ENCODE peak calls at places on chromosomes 4 and X, in eight cellular contexts. F is CD8-positive, alpha-beta T cell; Y is stimulated activated CD4-positive, alpha-beta T cell treated with anti-CD3 and anti-CD28 coated beads, TNF-alpha, amount 100 ng/mL, for 1 hour; C is T-helper 2 cell treated with Interferon-gamma antibody and Interleukin-4, amounts not matched to agents 5 μg/mL and 100 μg/mL, for 36 hours; Z is naive thymus-derived CD8-positive, alpha-beta T cell; T is naive B cell; D is AG10803; X is activated CD4-positive, alpha-beta T cell treated with anti-CD3 and anti-CD28 coated beads, Interleukin-2, amount 50 U/mL, for 24 hours. P is an unnamed sample.

GRCh38 chr4:6208416-6208815 is 8.1 kb upstream of the JAKMIP1 start:
- DNase-seq in Y (no peak), F (no peak), T (no peak), D (no peak), X (no peak), Z (no peak), C (no peak), P (no peak)

GRCh38 chrX:14095702-14096101 is 66.0 kb upstream of the GEMIN8 start:
- DNase-seq in X (no peak), C (peak), Y (no peak), Z (peak), T (peak), F (peak), D (peak), P (no peak)

GRCh38 chr4:147407261-147408045 is 73.4 kb upstream of the EDNRA start:
- DNase-seq in Z (no peak), X (no peak), F (no peak), C (no peak), Y (no peak), T (no peak), D (no peak), P (no peak)

GRCh38 chr4:41887322-41887721 is 47.9 kb upstream of the TMEM33 start:
- DNase-seq in T (no peak), C (no peak), D (no peak), Y (no peak), Z (no peak), X (no peak), F (no peak), P (no peak)

GRCh38 chrX:40104649-40105015 is 6.9 kb upstream of the BCOR start:
- DNase-seq in Z (no peak), Y (no peak), F (no peak), X (no peak), T (peak), C (peak), D (peak), P (no peak)

GRCh38 chr4:109303141-109303499 is 662 bp upstream of the COL25A1 start:
- DNase-seq in F (no peak), X (no peak), D (no peak), T (no peak), C (no peak), Z (no peak), Y (no peak), P (no peak)

GRCh38 chr4:139783761-139784484 is 118.3 kb downstream of the MGST2 start:
- DNase-seq in Y (no peak), F (no peak), D (no peak), C (no peak), T (no peak), Z (no peak), X (no peak), P (no peak)

GRCh38 chr4:13348216-13348615 is 135.9 kb downstream of the RAB28 start:
- DNase-seq in D (no peak), Z (no peak), C (no peak), T (no peak), Y (no peak), X (no peak), F (no peak), P (no peak)

GRCh38 chrX:121254336-121254735 is 206.9 kb downstream of the GLUD2 start:
- DNase-seq in T (no peak), Y (no peak), X (no peak), D (no peak), C (no peak), F (no peak), Z (no peak), P (no peak)

GRCh38 chrX:115719171-115719570 is 158.2 kb downstream of the PLS3 start:
- DNase-seq in Z (no peak), Y (no peak), T (no peak), D (no peak), C (no peak), X (no peak), F (no peak), P (no peak)

GRCh38 chr4:81757706-81758105 is 286.0 kb upstream of the RASGEF1B start:
- DNase-seq in X (no peak), C (no peak), F (no peak), Y (no peak), D (no peak), Z (no peak), T (no peak), P (no peak)